ENCODE peak calls at places on chromosomes 7 and 10, in five cellular contexts. N, Q, V, B and J are unnamed samples.

GRCh38 chr10:51090190-51090589 is 15.9 kb downstream of the PRKG1 start:
- DNase-seq in N (no peak), Q (peak; percentile 95), V (peak; percentile 56), B (no peak), J (no peak)

GRCh38 chr10:12966067-12966466 is 35.4 kb downstream of the CCDC3 start:
- DNase-seq in N (no peak), Q (no peak), V (no peak), B (no peak), J (no peak)

GRCh38 chr7:1696671-1697498 is 26.8 kb downstream of the ELFN1 start:
- DNase-seq in N (no peak), Q (no peak), V (no peak), B (peak; percentile 29), J (no peak)

GRCh38 chr10:43218206-43218950 is 48.5 kb downstream of the RASGEF1A start:
- DNase-seq in N (no peak), Q (no peak), V (no peak), B (no peak), J (no peak)

GRCh38 chr7:40200791-40201190 is 66.0 kb downstream of the SUGCT start:
- DNase-seq in N (no peak), Q (no peak), V (peak; percentile 87), B (no peak), J (no peak)

GRCh38 chr10:118754556-118755423 is at the start of gene CACUL1:
- DNase-seq in N (peak; percentile 100), Q (peak; percentile 97), V (peak; percentile 100), B (peak; percentile 100), J (peak; percentile 100)

GRCh38 chr10:116692225-116692624 is 50.1 kb downstream of the HSPA12A start:
- DNase-seq in N (no peak), Q (no peak), V (no peak), B (no peak), J (no peak)

GRCh38 chr7:1666251-1666778 is 3.8 kb upstream of the ELFN1 start:
- DNase-seq in N (no peak), Q (no peak), V (no peak), B (peak; percentile 29), J (no peak)

GRCh38 chr10:31315453-31315852 is 3.6 kb upstream of the ZEB1 start:
- DNase-seq in N (no peak), Q (peak; percentile 77), V (peak; percentile 82), B (no peak), J (peak; percentile 90)

GRCh38 chr10:48238826-48239520 is 35.5 kb downstream of the FRMPD2 start:
- DNase-seq in N (no peak), Q (no peak), V (no peak), B (peak; percentile 14), J (no peak)

GRCh38 chr7:2545746-2546425 is 9.4 kb downstream of the BRAT1 start:
- DNase-seq in N (no peak), Q (no peak), V (no peak), B (no peak), J (no peak)

GRCh38 chr7:29287366-29287765 is 92.8 kb downstream of the CHN2 start:
- DNase-seq in N (no peak), Q (peak; percentile 90), V (peak; percentile 31), B (no peak), J (peak; percentile 64)

GRCh38 chr7:78215199-78215598 is 416.6 kb downstream of the PHTF2 start:
- DNase-seq in N (no peak), Q (no peak), V (no peak), B (no peak), J (no peak)

GRCh38 chr7:5525271-5526189 is 101.9 kb upstream of the TNRC18 start:
- DNase-seq in N (no peak), Q (peak; percentile 40), V (peak; percentile 54), B (peak; percentile 65), J (peak; percentile 29)

GRCh38 chr10:45505336-45505735 is 131.3 kb downstream of the ALOX5 start:
- DNase-seq in N (no peak), Q (no peak), V (no peak), B (no peak), J (no peak)

GRCh38 chr10:128070161-128070560 is 56.1 kb downstream of the MKI67 start:
- DNase-seq in N (no peak), Q (no peak), V (no peak), B (no peak), J (no peak)

GRCh38 chr7:26508481-26508880 is 216.8 kb downstream of the SNX10 start:
- DNase-seq in N (no peak), Q (peak; percentile 38), V (no peak), B (peak; percentile 49), J (no peak)

DNA sequence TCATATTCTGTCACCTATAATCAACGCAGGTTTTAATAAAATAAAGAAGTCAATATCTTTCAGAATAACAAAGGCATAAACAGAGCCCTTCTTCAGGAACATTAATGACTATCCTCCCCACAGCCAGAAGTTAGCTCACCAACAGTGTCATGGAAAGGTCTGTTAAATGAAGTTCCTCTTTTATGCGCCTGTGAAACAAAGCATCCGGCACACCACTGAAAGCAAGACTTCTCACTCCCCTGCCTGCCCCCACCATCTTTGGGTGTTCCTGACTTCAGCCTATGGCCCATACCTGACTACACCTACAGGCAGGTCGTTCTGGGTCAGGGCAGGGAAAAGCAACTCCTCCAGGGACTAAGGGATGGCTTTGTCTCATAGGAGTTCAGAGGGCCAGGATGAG is 205.4 kb downstream of the FANK1 start:
- DNase-seq in N (no peak), Q (no peak), V (no peak), B (no peak), J (no peak)
- H2AFZ ChIP-seq in N (no peak overlapping the region), Q (no peak overlapping the region), V (no peak overlapping the region), B (no peak overlapping the region), J (no peak overlapping the region)

GRCh38 chr7:6637544-6638229 is 569 bp downstream of the ZNF316 start:
- DNase-seq in N (no peak), Q (peak; percentile 14), V (peak; percentile 8), B (peak; percentile 50), J (peak; percentile 23)
- H2AFZ ChIP-seq in N (peak overlapping the region; percentile 83), Q (peak overlapping the region; percentile 34), V (peak overlapping the region; percentile 82), B (no peak overlapping the region), J (peak overlapping the region; percentile 62)

DNA sequence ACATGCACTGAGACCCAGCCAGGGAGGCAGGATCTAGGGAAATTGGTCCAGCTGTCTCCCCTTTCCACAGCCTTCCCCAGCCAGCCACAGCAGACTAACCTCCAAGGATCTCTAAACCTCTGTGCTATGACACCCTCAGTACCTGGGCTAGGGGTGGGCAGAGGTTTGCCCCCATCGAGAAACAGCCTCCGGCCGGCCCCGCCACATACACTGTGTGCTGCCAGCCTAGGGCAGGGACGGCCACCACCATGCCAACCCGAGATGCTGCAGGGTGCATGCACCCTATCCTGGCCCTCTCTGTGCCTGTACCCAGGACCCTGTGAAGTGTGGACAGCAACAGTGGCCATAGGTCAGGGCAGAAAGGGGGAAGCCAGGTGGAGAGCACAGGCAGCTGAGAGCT is 58.1 kb downstream of the PARP12 start:
- DNase-seq in N (no peak), Q (no peak), V (no peak), B (no peak), J (no peak)
- H2AFZ ChIP-seq in N (no peak overlapping the region), Q (no peak overlapping the region), V (no peak overlapping the region), B (no peak overlapping the region), J (no peak overlapping the region)

DNA sequence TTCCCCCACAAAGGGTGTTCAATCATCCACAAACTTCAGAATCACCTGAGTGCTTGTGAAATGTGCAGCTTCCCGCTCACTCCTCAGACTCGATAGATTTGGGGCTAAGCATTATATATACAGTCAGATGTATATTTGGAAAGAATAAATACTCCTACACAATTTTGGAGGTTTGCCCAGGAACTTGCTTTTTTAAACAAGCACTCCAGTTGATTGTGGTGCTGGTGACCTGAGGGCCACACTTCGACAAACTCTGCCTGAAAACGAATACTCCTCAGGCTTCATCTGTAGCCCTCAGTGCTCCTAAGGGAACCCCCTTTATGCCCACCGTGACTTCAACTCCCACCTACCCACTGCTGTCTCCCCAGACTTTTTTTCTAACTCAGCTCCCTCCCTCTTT is 211.6 kb downstream of the INHBA start:
- DNase-seq in N (no peak), Q (peak; percentile 22), V (peak; percentile 86), B (no peak), J (no peak)
- H2AFZ ChIP-seq in N (no peak overlapping the region), Q (peak overlapping the region; percentile 55), V (peak overlapping the region; percentile 73), B (no peak overlapping the region), J (no peak overlapping the region)

GRCh38 chr7:56063500-56063881 is 595 bp upstream of the SUMF2 start:
- DNase-seq in N (no peak), Q (peak; percentile 27), V (no peak), B (no peak), J (no peak)
- H2AFZ ChIP-seq in N (peak overlapping the region; percentile 35), Q (no peak overlapping the region), V (no peak overlapping the region), B (no peak overlapping the region), J (no peak overlapping the region)

GRCh38 chr10:132464256-132465192 is 67.5 kb downstream of the PWWP2B start:
- DNase-seq in N (no peak), Q (no peak), V (no peak), B (no peak), J (no peak)
- H2AFZ ChIP-seq in N (peak overlapping the region; percentile 80), Q (no peak overlapping the region), V (peak overlapping the region; percentile 80), B (no peak overlapping the region), J (no peak overlapping the region)

DNA sequence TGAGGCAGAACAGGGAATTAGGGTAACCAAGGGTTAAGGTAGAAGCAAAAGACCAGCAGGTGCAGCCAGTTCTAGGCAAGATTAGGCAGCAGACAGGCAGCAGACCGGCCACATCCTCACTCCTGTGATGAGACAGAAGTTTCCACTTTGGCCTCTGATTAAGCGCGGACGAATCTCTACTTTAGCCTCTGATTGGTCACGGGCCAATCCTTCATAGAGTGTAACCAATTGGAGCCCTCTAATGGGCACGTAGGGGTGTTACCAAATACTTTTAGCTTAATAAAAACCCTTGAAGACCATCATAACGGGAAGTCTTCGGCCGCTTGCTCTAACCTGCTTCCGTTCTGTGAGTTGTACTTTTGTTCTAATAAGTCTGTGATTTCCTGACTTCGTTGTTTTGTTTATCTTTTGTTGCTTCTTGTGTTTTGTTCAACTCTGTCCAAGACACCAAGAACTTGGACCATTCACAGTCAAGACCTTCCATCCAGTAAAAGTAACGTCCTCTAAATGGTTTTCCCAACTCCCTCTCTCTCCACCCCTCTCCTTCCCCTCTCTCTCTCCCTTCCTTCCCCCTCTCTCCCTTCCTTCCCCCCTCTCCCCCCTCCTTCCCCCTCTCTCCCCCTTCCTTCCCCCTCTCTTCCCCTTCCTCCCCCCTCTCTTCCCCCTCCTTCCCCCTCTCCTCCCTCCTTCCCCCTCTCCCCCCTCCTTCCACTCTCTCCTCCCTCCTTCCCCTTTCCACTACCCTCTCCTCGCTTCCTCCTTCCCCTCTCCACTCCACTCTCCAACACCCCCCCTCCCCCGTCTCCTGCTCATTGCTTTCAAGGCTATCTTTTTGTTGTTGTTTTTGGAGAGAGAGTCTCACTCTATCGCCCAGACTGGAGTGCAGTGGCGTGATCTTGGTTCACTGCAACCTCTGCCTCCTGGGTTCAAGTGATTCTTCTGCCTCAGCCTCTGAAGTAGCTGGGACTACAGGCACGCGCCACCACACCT is 13.2 kb upstream of the MALSU1 start:
- DNase-seq in N (no peak), Q (no peak), V (no peak), B (no peak), J (no peak)
- H2AFZ ChIP-seq in N (no peak overlapping the region), Q (no peak overlapping the region), V (peak overlapping the region; percentile 51), B (no peak overlapping the region), J (no peak overlapping the region)